ENCODE peak calls at places on chromosome 3, in four cellular contexts. E is NCI-H524 treated with DMSO at 0.1 percent for 48 hours, G is psoas muscle, O is A172. Q is an unnamed sample.

GRCh38 chr3:126703512-126704493 is at the start of gene CHCHD6:
- DNase-seq in G (peak), O (peak), E (peak), Q (peak)

GRCh38 chr3:172846706-172847105 is 96.2 kb downstream of the ECT2 start:
- DNase-seq in G (no peak), E (no peak), O (peak), Q (peak)

GRCh38 chr3:123292321-123293310 is 90.9 kb downstream of the SEC22A start:
- DNase-seq in O (no peak), G (peak), E (no peak), Q (no peak)

GRCh38 chr3:126293370-126294082 is 63.7 kb downstream of the KLF15 start:
- DNase-seq in E (no peak), O (peak), G (peak), Q (no peak)

GRCh38 chr3:135887220-135887619 is 78.3 kb upstream of the PPP2R3A start:
- DNase-seq in G (no peak), O (peak), E (no peak), Q (peak)

GRCh38 chr3:8875831-8876230 is 87.4 kb downstream of the RAD18 start:
- DNase-seq in E (no peak), G (no peak), O (no peak), Q (no peak)

GRCh38 chr3:177318559-177318958 is 121.3 kb upstream of the TBL1XR1 start:
- DNase-seq in G (no peak), O (no peak), E (no peak), Q (no peak)

GRCh38 chr3:123406598-123406997 is 42.3 kb downstream of the ADCY5 start:
- DNase-seq in E (no peak), G (peak), O (no peak), Q (no peak)

GRCh38 chr3:125519678-125520562 is at the start of gene SNX4:
- DNase-seq in E (peak), O (peak), G (peak), Q (peak)

Q was measured in ACHN.